ENCODE peak calls at places on chromosomes 16 and 17, in nine cellular contexts. B, E, Y, C, R, T, S, W and G are unnamed samples.

GRCh38 chr17:50459756-50460155 is 8.9 kb downstream of the CHAD start:
- DNase-seq in B (no peak), E (no peak), Y (no peak), C (no peak), R (no peak), T (no peak), S (no peak), W (no peak), G (no peak)

GRCh38 chr16:72399811-72400210 is 227.9 kb upstream of the PMFBP1 start:
- DNase-seq in B (no peak), E (no peak), Y (no peak), C (no peak), R (no peak), T (no peak), S (no peak), W (no peak), G (no peak)

GRCh38 chr17:67055811-67056745 is 11.7 kb downstream of the CACNG1 start:
- DNase-seq in B (no peak), E (no peak), Y (peak; percentile 57), C (no peak), R (peak; percentile 20), T (no peak), S (no peak), W (no peak), G (no peak)

GRCh38 chr16:84751947-84752346 is 52.1 kb downstream of the USP10 start:
- DNase-seq in B (peak; percentile 86), E (no peak), Y (no peak), C (no peak), R (peak; percentile 59), T (no peak), S (no peak), W (peak; percentile 42), G (no peak)

GRCh38 chr16:76293980-76294690 is 16.9 kb downstream of the CNTNAP4 start:
- DNase-seq in B (no peak), E (no peak), Y (no peak), C (no peak), R (no peak), T (no peak), S (no peak), W (no peak), G (no peak)

GRCh38 chr17:47995241-47995935 is 24.5 kb downstream of the CDK5RAP3 start:
- DNase-seq in B (no peak), E (no peak), Y (no peak), C (no peak), R (no peak), T (peak; percentile 35), S (no peak), W (no peak), G (peak; percentile 29)

GRCh38 chr16:88444826-88445582 is 8.1 kb upstream of the ZFPM1 start:
- DNase-seq in B (no peak), E (no peak), Y (no peak), C (no peak), R (no peak), T (no peak), S (no peak), W (no peak), G (no peak)

GRCh38 chr17:46026045-46026814 is 27.2 kb downstream of the STH start:
- DNase-seq in B (no peak), E (no peak), Y (no peak), C (no peak), R (no peak), T (no peak), S (no peak), W (no peak), G (no peak)

GRCh38 chr17:2238432-2239169 is 65.0 kb downstream of the SMG6 start:
- DNase-seq in B (peak; percentile 89), E (peak; percentile 40), Y (no peak), C (no peak), R (peak; percentile 65), T (no peak), S (no peak), W (no peak), G (no peak)

GRCh38 chr17:15886804-15887203 is 58.1 kb upstream of the ADORA2B start:
- DNase-seq in B (no peak), E (no peak), Y (no peak), C (no peak), R (no peak), T (no peak), S (no peak), W (no peak), G (no peak)

DNA sequence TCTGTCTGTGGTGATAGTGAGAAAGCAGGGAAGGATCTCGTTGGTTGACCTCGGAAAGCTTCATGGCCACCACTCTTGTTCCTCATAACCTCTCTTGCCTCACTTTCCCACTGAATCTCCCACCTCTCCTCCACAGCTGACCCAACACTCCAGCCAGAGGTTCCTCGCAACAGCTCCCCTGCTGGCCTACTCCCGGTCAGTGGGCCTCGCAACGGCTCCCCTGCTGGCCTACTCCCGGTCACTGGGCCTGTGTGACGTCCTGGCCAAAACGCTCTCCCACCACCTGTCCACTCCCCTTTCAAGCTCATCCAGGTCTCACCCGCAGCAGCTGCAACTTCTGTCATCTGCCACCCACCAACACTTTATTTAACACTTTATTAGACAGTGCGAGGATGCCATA is 149.1 kb downstream of the VPS53 start:
- DNase-seq in B (no peak), E (no peak), Y (no peak), C (no peak), R (no peak), T (peak; percentile 35), S (no peak), W (no peak), G (peak; percentile 24)
- TF ChIP-seq CTCF in B (no peak), E (no peak), Y (no peak), C (no peak), R (no peak), T (no peak), S (no peak), W (no peak), G (no peak)

GRCh38 chr17:43423777-43424455 is 25.1 kb downstream of the ARL4D start:
- DNase-seq in B (no peak), E (no peak), Y (no peak), C (no peak), R (no peak), T (no peak), S (no peak), W (no peak), G (no peak)

GRCh38 chr17:43416998-43417891 is 18.5 kb downstream of the ARL4D start:
- DNase-seq in B (no peak), E (peak; percentile 87), Y (peak; percentile 70), C (peak; percentile 56), R (no peak), T (no peak), S (peak; percentile 66), W (peak; percentile 84), G (no peak)

GRCh38 chr17:43418441-43419374 is 19.9 kb downstream of the ARL4D start:
- DNase-seq in B (no peak), E (peak; percentile 78), Y (no peak), C (peak; percentile 43), R (no peak), T (no peak), S (no peak), W (peak; percentile 88), G (no peak)
- TF ChIP-seq CTCF in B (no peak), E (no peak), Y (no peak), C (no peak), R (no peak), T (no peak), S (no peak), W (no peak), G (no peak)

DNA sequence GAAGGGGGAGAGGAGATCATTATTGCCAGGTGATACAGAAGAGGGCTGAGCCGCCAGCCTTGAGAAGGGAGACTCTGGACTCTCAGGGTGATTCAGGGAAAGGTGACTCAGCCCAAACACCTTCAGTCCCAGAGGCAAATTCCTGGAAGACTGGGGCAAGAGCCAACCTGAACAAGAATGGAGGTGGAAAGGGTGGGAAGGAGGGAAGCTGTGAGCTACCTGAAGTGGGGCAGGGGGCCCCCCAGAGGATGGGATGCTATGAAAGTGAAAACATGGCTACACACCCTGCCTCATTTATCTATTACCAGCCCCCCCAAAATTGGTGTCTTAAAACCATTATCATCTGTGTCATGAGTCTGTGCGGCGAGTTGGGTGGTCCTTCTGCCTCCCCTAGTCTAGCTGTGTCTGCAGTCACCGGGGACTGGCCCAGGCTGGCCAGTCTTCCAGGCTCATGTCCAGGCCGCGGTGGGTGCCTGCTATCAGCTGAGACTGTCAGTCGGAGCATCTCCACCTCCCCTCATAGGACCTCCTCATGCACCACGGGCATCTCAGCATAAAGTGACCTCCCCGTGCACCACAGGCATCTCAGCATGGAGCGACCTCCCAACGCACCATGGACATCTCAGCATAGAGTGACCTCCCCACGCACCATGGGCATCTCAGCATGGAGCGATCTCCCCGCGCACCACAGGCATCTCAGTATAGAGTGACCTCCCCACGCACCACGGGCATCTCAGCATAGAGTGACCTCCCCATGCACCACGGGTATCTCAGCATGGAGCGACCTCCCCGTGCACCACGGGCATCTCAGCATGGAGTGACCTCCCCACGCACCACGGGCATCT is 3.2 kb upstream of the SLC47A2 start:
- DNase-seq in B (no peak), E (no peak), Y (no peak), C (peak; percentile 70), R (no peak), T (no peak), S (no peak), W (no peak), G (no peak)
- TF ChIP-seq CTCF in B (no peak), E (no peak), Y (no peak), C (no peak), R (no peak), T (no peak), S (no peak), W (no peak), G (no peak)

DNA sequence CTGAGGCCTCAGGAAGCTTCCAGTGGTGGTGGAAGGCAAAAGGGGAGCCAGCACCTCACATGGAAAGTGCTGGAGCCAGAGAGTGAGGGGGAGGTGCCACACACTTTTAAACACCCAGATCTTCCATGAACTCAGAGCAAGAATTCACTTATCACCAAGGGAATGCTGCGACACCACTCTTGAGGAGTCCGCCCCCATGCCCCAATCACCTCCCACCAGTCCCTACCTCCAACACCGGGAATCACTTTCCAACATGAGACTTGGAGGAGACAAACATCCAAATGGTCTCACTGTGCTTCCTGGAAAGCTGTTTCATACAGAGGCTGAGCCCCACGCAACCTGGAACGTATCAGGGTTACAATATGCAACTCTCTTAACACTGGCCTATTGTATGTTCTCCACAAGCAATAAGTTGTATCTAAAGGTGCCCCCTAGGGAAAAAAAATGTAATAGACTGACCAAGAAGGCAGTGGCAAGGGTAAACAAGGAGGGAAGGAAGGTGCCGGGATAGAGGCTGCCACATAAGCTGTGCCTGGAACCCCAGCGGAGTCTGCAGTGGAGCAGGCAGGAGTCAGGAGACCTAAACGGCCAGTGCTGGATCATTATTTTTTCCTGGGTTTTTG is 106.7 kb upstream of the FOXF1 start:
- DNase-seq in B (no peak), E (no peak), Y (no peak), C (no peak), R (no peak), T (no peak), S (no peak), W (no peak), G (no peak)
- TF ChIP-seq CTCF in B (no peak), E (no peak), Y (no peak), C (no peak), R (no peak), T (no peak), S (no peak), W (no peak), G (no peak)